ENCODE peak calls at places on chromosomes 11 and 22, in seven cellular contexts. H is CD8-positive, alpha-beta T cell; P is foreskin fibroblast; J is heart left ventricle; X is sciatic nerve; R is head of caudate nucleus; T is globus pallidus. S is an unnamed sample.

GRCh38 chr22:49727191-49727880 is 100.3 kb downstream of the BRD1 start:
- DNase-seq in X (no peak), H (no peak), P (no peak), T (no peak), R (no peak), J (no peak), S (no peak)

GRCh38 chr11:22920939-22921565 is 60.8 kb upstream of the CCDC179 start:
- DNase-seq in P (peak), X (no peak), H (no peak), J (no peak), R (peak), T (peak), S (peak)

GRCh38 chr11:10322830-10323792 is 18.2 kb downstream of the ADM start:
- DNase-seq in R (no peak), X (peak), P (peak), J (peak), H (no peak), T (peak), S (no peak)

GRCh38 chr11:82732734-82733443 is 775 bp downstream of the FAM181B start:
- DNase-seq in P (peak), J (peak), R (no peak), X (no peak), T (peak), H (no peak), S (no peak)

GRCh38 chr22:20565079-20565734 is 57.8 kb downstream of the MED15 start:
- DNase-seq in T (no peak), P (peak), R (no peak), J (no peak), X (no peak), H (no peak), S (no peak)

GRCh38 chr22:29877620-29878019 is 5.4 kb upstream of the MTMR3 start:
- DNase-seq in P (peak), X (no peak), H (no peak), R (no peak), T (no peak), J (no peak), S (no peak)

GRCh38 chr11:70582886-70583641 is 184.7 kb downstream of the CTTN start:
- DNase-seq in X (no peak), J (no peak), H (no peak), T (no peak), P (no peak), R (no peak), S (no peak)

GRCh38 chr11:106990322-106990721 is 28.0 kb downstream of the GUCY1A2 start:
- DNase-seq in P (no peak), T (no peak), X (no peak), R (peak), J (peak), H (no peak), S (peak)

GRCh38 chr11:13376838-13377237 is 86.2 kb downstream of the BTBD10 start:
- DNase-seq in J (peak), P (no peak), X (no peak), H (no peak), T (no peak), R (no peak), S (no peak)

GRCh38 chr11:118106789-118107335 is 20.1 kb upstream of the SMIM35 start:
- DNase-seq in H (no peak), X (peak), T (no peak), J (no peak), P (peak), R (no peak), S (no peak)

GRCh38 chr11:120399312-120399711 is 63.1 kb downstream of the ARHGEF12 start:
- DNase-seq in H (no peak), T (no peak), R (no peak), P (peak), J (no peak), X (no peak), S (no peak)

S was measured in Ammon's horn.